ENCODE peak calls at places on chromosomes 2 and 18, in ten cellular contexts. Y is stimulated activated CD8-positive, alpha-beta memory T cell treated with anti-CD3 and anti-CD28 coated beads, Interleukin-7, amount 100 ng/mL, for 24 hours; U is GM19239; H is EH; V is AG08395; I is colonic mucosa; F is activated T-cell treated with anti-CD3 and anti-CD28 coated beads for 1 hour; K is RCC 7860; M is nephron progenitor cell; T is choroid plexus epithelial cell. B is an unnamed sample.

GRCh38 chr2:80002761-80003160 is 301.8 kb downstream of the LRRTM1 start:
- DNase-seq in Y (no peak), U (no peak), H (no peak), V (no peak), I (no peak), F (no peak), K (no peak), M (no peak), T (no peak), B (no peak)

GRCh38 chr2:161426416-161426787 is 10.3 kb downstream of the TBR1 start:
- DNase-seq in Y (no peak), U (no peak), H (no peak), V (no peak), I (no peak), F (no peak), K (no peak), M (peak; percentile 5), T (no peak), B (no peak)

GRCh38 chr18:2223859-2224258 is 347.4 kb downstream of the METTL4 start:
- DNase-seq in Y (no peak), U (no peak), H (peak; percentile 52), V (no peak), I (peak; percentile 51), F (no peak), K (no peak), M (peak; percentile 16), T (peak; percentile 76), B (no peak)

GRCh38 chr2:201357216-201357615 is at the start of gene FLACC1:
- DNase-seq in Y (no peak), U (no peak), H (peak; percentile 90), V (peak; percentile 60), I (no peak), F (no peak), K (peak; percentile 41), M (peak; percentile 39), T (peak; percentile 96), B (no peak)

GRCh38 chr2:75289771-75290170 is 90.5 kb upstream of the TACR1 start:
- DNase-seq in Y (no peak), U (no peak), H (peak; percentile 61), V (peak; percentile 10), I (no peak), F (no peak), K (no peak), M (no peak), T (no peak), B (no peak)

GRCh38 chr2:176081993-176082884 is 1.5 kb downstream of the EVX2 start:
- DNase-seq in Y (no peak), U (no peak), H (no peak), V (no peak), I (peak; percentile 21), F (no peak), K (no peak), M (peak; percentile 65), T (no peak), B (peak; percentile 68)

GRCh38 chr2:101399001-101399794 is 11.9 kb upstream of the CREG2 start:
- DNase-seq in Y (no peak), U (no peak), H (no peak), V (no peak), I (no peak), F (no peak), K (no peak), M (no peak), T (no peak), B (no peak)

GRCh38 chr2:186695081-186695756 is 1.4 kb downstream of the FAM171B start:
- DNase-seq in Y (no peak), U (no peak), H (peak; percentile 67), V (peak; percentile 53), I (no peak), F (no peak), K (no peak), M (no peak), T (peak; percentile 72), B (no peak)

GRCh38 chr2:96760986-96761832 is 507 bp downstream of the CNNM4 start:
- DNase-seq in Y (no peak), U (no peak), H (peak; percentile 47), V (peak; percentile 10), I (peak; percentile 56), F (peak; percentile 55), K (no peak), M (no peak), T (no peak), B (no peak)

GRCh38 chr2:119475225-119475856 is 43.7 kb downstream of the TMEM37 start:
- DNase-seq in Y (no peak), U (no peak), H (no peak), V (no peak), I (peak; percentile 17), F (no peak), K (no peak), M (no peak), T (peak; percentile 37), B (peak; percentile 27)

GRCh38 chr2:85886585-85886984 is 2.2 kb downstream of the ST3GAL5 start:
- DNase-seq in Y (peak; percentile 26), U (no peak), H (peak; percentile 98), V (peak; percentile 92), I (peak; percentile 59), F (no peak), K (peak; percentile 84), M (peak; percentile 43), T (peak; percentile 68), B (no peak)

GRCh38 chr2:237128026-237128703 is 42.5 kb downstream of the COPS8 start:
- DNase-seq in Y (peak; percentile 30), U (no peak), H (peak; percentile 99), V (peak; percentile 97), I (peak; percentile 75), F (no peak), K (peak; percentile 87), M (peak; percentile 53), T (peak; percentile 100), B (peak; percentile 46)

GRCh38 chr2:235270951-235271350 is 222.9 kb upstream of the AGAP1 start:
- DNase-seq in Y (peak; percentile 27), U (peak; percentile 21), H (peak; percentile 64), V (peak; percentile 45), I (no peak), F (no peak), K (peak; percentile 83), M (no peak), T (peak; percentile 89), B (no peak)

GRCh38 chr18:61502472-61502871 is 169.2 kb downstream of the CDH20 start:
- DNase-seq in Y (no peak), U (peak; percentile 30), H (peak; percentile 66), V (peak; percentile 78), I (peak; percentile 31), F (no peak), K (peak; percentile 7), M (peak; percentile 58), T (peak; percentile 86), B (no peak)

GRCh38 chr2:235614900-235615712 is 121.3 kb downstream of the AGAP1 start:
- DNase-seq in Y (no peak), U (no peak), H (peak; percentile 86), V (peak; percentile 72), I (peak; percentile 49), F (no peak), K (no peak), M (no peak), T (peak; percentile 77), B (no peak)

GRCh38 chr18:28007841-28008240 is 169.1 kb downstream of the CDH2 start:
- DNase-seq in Y (no peak), U (no peak), H (peak; percentile 59), V (no peak), I (no peak), F (no peak), K (no peak), M (no peak), T (peak; percentile 74), B (no peak)

GRCh38 chr2:153388246-153388645 is 90.3 kb downstream of the RPRM start:
- DNase-seq in Y (no peak), U (no peak), H (no peak), V (no peak), I (no peak), F (no peak), K (peak; percentile 25), M (no peak), T (peak; percentile 0), B (no peak)

GRCh38 chr2:180728928-180729559 is 251.4 kb upstream of the UBE2E3 start:
- DNase-seq in Y (no peak), U (no peak), H (peak; percentile 94), V (peak; percentile 71), I (no peak), F (no peak), K (peak; percentile 83), M (no peak), T (peak; percentile 82), B (no peak)

GRCh38 chr2:43226955-43227829 is 786 bp upstream of the ZFP36L2 start:
- DNase-seq in Y (peak; percentile 55), U (no peak), H (peak; percentile 82), V (peak; percentile 68), I (peak; percentile 97), F (peak; percentile 46), K (peak; percentile 81), M (peak; percentile 79), T (peak; percentile 87), B (peak; percentile 85)

GRCh38 chr2:127664065-127664894 is 11.1 kb downstream of the LIMS2 start:
- DNase-seq in Y (no peak), U (no peak), H (no peak), V (no peak), I (no peak), F (no peak), K (no peak), M (peak; percentile 79), T (no peak), B (no peak)

GRCh38 chr2:12397861-12398260 is 318.9 kb upstream of the TRIB2 start:
- DNase-seq in Y (no peak), U (no peak), H (peak; percentile 18), V (peak; percentile 47), I (no peak), F (no peak), K (no peak), M (no peak), T (no peak), B (no peak)

GRCh38 chr2:168058675-168059074 is 188.7 kb downstream of the STK39 start:
- DNase-seq in Y (no peak), U (no peak), H (no peak), V (no peak), I (no peak), F (no peak), K (no peak), M (no peak), T (no peak), B (no peak)

B was measured in H1.